ENCODE peak calls at places on chromosomes 11 and 22, in eight cellular contexts. I is PC-3, Y is neural progenitor cell, A is GM23248, B is hepatocyte, F is HCT116, K is GM23338, U is SK-N-SH. Q is an unnamed sample.
A peak's percentile ranks its signal among the peaks of the same experiment; 100 is the strongest.

GRCh38 chr11:70078095-70078795 is at the start of gene ANO1:
- DNase-seq in I (peak; percentile 51), F (no peak), A (peak; percentile 42), U (peak; percentile 79), K (peak; percentile 57), Y (peak; percentile 58), B (peak; percentile 53), Q (no peak)

GRCh38 chr11:14422814-14423182 is 63.8 kb upstream of the RRAS2 start:
- DNase-seq in F (no peak), K (no peak), U (no peak), I (no peak), Y (no peak), A (peak; percentile 32), B (no peak), Q (no peak)

GRCh38 chr11:131985769-131986393 is 615.5 kb downstream of the NTM start:
- DNase-seq in K (no peak), F (no peak), U (no peak), I (no peak), Y (no peak), A (no peak), B (no peak), Q (no peak)

GRCh38 chr11:126755494-126755893 is 245.1 kb downstream of the KIRREL3 start:
- DNase-seq in K (no peak), U (no peak), Y (peak; percentile 14), B (no peak), I (no peak), A (no peak), F (no peak), Q (no peak)

GRCh38 chr11:11408436-11409221 is 55.6 kb upstream of the CSNK2A3 start:
- DNase-seq in K (no peak), B (no peak), A (peak; percentile 88), F (no peak), I (no peak), U (no peak), Y (no peak), Q (no peak)

GRCh38 chr11:57500526-57500925 is 15.0 kb downstream of the SLC43A1 start:
- DNase-seq in B (no peak), F (no peak), I (no peak), A (no peak), K (no peak), Y (no peak), U (no peak), Q (no peak)

GRCh38 chr11:87063982-87064381 is 26.2 kb downstream of the TMEM135 start:
- DNase-seq in Y (no peak), U (no peak), F (no peak), K (no peak), I (peak; percentile 56), A (peak; percentile 12), B (no peak), Q (no peak)

GRCh38 chr11:112784323-112785073 is 176.7 kb upstream of the NCAM1 start:
- DNase-seq in U (peak; percentile 84), K (peak; percentile 28), B (peak; percentile 72), F (no peak), Y (peak; percentile 39), A (peak; percentile 40), I (no peak), Q (no peak)

GRCh38 chr22:28920757-28921584 is 37.6 kb downstream of the ZNRF3 start:
- DNase-seq in A (no peak), Y (no peak), B (no peak), I (no peak), K (peak; percentile 30), F (no peak), U (no peak), Q (no peak)

GRCh38 chr11:65014146-65014960 is at the start of gene ARL2:
- DNase-seq in F (no peak), B (no peak), U (no peak), K (no peak), A (peak; percentile 89), Y (no peak), I (no peak), Q (peak; percentile 76)

GRCh38 chr22:47201996-47202818 is 439.8 kb downstream of the TBC1D22A start:
- DNase-seq in K (no peak), I (no peak), F (no peak), A (no peak), B (no peak), Y (no peak), U (no peak), Q (no peak)

GRCh38 chr11:129996113-129996870 is 6.3 kb downstream of the PRDM10 start:
- DNase-seq in A (no peak), U (no peak), B (no peak), F (no peak), K (no peak), I (no peak), Y (no peak), Q (no peak)

GRCh38 chr11:74094393-74094792 is 76.4 kb downstream of the C2CD3 start:
- DNase-seq in B (no peak), A (no peak), K (peak; percentile 24), Y (no peak), I (peak; percentile 37), U (no peak), F (no peak), Q (no peak)

GRCh38 chr22:21020802-21021429 is 6.0 kb downstream of the P2RX6 start:
- DNase-seq in A (peak; percentile 31), Y (peak; percentile 55), K (peak; percentile 85), U (peak; percentile 71), B (no peak), I (peak; percentile 16), F (no peak), Q (no peak)

GRCh38 chr11:32033491-32033890 is 57.4 kb upstream of the RCN1 start:
- DNase-seq in I (no peak), U (no peak), B (no peak), F (no peak), A (peak; percentile 36), Y (no peak), K (no peak), Q (no peak)

DNA sequence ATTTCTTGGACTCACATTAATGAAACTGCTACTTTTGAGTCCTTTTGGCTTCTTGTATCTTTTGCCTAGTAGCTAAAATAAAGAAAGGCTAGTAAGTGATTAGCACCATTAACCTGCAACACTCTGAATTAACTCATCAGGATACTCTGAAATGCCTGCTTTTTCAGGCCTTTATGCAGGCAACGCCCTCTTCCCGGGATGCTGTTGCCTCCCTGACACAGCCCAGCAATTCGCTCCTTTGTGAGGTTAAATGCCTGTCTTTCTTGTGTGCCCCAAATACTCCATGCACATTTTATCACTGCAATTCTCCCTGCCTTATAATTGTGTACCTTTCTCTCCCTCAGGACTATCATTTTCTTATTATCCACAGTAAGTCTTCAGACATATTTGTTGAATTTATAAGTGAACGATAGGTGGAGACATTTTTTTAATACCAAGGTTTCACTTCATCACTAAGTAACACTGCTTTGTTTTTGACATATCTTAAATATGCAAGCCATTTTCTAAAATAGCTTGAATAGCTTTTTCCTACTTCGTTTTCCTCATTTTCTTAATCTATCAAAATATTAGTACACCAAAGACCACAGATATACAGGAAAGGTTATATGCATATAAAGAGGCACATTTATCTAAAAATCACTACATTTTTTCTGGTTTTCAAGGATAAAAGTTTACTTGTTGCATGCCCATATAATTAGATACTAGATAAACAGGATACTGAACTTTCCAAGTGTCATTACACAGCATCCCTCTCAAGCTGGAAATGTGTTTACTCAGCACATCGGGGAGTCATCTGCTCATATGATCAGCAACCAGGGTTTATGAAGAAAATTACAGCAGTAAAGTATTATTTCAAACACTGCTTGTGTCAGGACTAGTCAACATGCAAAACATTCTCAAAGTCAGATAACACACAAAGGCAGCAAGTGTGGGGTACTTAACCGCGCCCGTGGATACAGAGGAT is 48.5 kb upstream of the DDI1 start:
- DNase-seq in B (no peak), K (peak; percentile 56), F (no peak), U (no peak), Y (peak; percentile 54), I (peak; percentile 22), A (peak; percentile 14), Q (no peak)
- TF ChIP-seq EZH2phosphoT487 in B (no peak), K (no peak), F (no peak), U (no peak), Y (no peak), I (no peak), A (no peak), Q (no peak)

GRCh38 chr22:37285937-37286336 is 3.6 kb downstream of the CYTH4 start:
- DNase-seq in U (no peak), Y (no peak), K (no peak), I (no peak), B (no peak), F (no peak), A (no peak), Q (no peak)
- H3K27me3 ChIP-seq in U (no peaks in the 10 kb centered on the region), Y (no peaks in the 10 kb centered on the region), K (no peaks in the 10 kb centered on the region), I (no peaks in the 10 kb centered on the region), B (peaks cover 5% of the 10 kb centered on the region), F (no peaks in the 10 kb centered on the region), A (no peaks in the 10 kb centered on the region), Q (no peaks in the 10 kb centered on the region)

DNA sequence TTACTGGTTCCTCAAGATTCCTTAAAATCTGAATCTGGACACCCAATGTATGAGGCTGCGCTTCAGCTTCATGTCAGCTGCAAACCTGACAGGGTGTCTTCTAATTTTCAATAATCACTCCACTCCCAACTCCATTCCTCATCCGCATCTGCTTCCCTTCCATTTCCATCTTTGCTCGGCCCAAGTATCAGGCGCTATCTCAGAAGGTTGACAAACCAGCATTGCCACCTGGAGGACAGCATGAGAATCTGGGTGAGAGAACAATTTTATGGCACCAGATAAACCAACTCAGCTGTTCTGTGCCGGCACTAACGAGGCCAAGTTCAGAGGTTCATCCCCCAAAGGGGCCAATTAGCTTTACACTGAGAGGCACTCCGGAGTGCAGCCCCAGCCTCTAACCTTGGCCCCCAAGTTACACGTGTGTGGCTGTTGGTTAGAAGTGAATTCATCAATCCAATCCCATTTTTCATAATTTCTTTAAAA is 79.1 kb upstream of the LMO2 start:
- DNase-seq in K (peak; percentile 81), A (peak; percentile 83), B (peak; percentile 77), U (peak; percentile 66), F (peak; percentile 64), Y (peak; percentile 70), I (peak; percentile 69), Q (no peak)
- TF ChIP-seq EZH2phosphoT487 in K (no peak), A (no peak), B (no peak), U (no peak), F (no peak), Y (no peak), I (no peak), Q (no peak)

DNA sequence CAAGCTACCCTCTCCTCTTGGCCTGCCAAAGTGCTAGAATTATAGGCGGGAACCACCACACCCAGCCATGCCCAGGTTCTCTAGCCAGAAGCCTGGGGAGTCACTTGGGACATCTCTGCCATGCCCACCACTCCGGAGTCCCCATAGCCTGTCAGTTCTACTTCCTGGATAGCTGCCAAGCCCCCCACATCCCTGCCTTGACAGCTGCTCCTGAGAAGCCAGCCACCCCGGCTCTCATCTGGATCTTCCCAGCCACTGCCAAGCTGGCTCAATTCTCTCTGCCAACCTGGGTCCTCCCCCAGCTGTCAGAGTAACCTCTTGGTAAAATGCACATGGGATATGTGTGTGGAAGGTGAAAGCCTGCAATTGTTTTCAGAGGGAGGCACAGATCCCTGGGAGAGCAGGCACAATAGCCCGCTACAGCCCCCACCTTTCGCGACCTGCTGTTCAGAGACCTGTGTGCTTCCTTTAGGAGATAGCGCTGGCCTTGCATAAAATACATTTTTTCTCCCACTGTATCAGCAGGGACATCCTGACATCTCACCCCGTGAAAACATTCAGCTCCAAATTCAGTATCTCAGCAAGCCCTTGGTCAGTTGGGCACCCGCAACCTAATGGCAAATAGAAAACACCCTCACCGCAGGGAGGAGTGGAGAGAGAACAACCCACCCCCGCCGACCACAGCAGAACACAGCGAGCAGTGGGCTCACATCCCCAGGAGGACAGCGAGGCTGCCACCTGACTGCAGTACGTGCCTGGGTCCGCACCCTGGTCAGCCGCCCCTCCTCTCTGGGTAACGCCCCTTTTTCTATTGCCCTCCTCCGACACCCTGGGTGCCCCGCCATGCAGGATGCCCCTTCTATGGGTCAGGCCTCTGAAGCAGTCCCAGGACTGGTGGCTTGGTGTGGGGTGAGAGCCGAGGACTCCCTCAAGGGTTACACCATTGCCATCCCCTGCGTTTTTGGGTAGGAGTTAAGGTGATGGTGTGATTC is 1342.2 kb downstream of the BRD1 start:
- DNase-seq in K (no peak), A (no peak), I (no peak), F (no peak), U (no peak), B (no peak), Y (no peak), Q (no peak)
- H3K27me3 ChIP-seq in K (peaks cover 5% of the 10 kb centered on the region), A (peaks cover 13% of the 10 kb centered on the region), I (peaks cover 6% of the 10 kb centered on the region), F (no peaks in the 10 kb centered on the region), U (peaks cover 27% of the 10 kb centered on the region), B (peaks cover 43% of the 10 kb centered on the region), Y (peaks cover 20% of the 10 kb centered on the region), Q (no peaks in the 10 kb centered on the region)